ENCODE peak calls at places on chromosomes 4 and X, in seven cellular contexts. X is lung; C is lower lobe of right lung; N is kidney; I is endothelial cell of umbilical vein; O is esophagus squamous epithelium; D is effector memory CD4-positive, alpha-beta T cell. R is an unnamed sample.

GRCh38 chr4:68673143-68673542 is 2.7 kb upstream of the UGT2B15 start:
- DNase-seq in X (no peak), C (no peak), N (no peak), I (no peak), O (no peak), D (no peak), R (no peak)

GRCh38 chr4:1793940-1794808 is 1.1 kb downstream of the FGFR3 start:
- DNase-seq in X (no peak), C (no peak), N (no peak), I (peak), O (no peak), D (no peak), R (no peak)

GRCh38 chr4:174406416-174406815 is 115.9 kb downstream of the HPGD start:
- DNase-seq in X (no peak), C (no peak), N (no peak), I (no peak), O (no peak), D (no peak), R (peak)

GRCh38 chr4:181874582-181874981 is 368.6 kb upstream of the TENM3 start:
- DNase-seq in X (no peak), C (no peak), N (no peak), I (no peak), O (no peak), D (no peak), R (no peak)

GRCh38 chr4:150973626-150974250 is 41.3 kb downstream of the LRBA start:
- DNase-seq in X (no peak), C (no peak), N (no peak), I (no peak), O (no peak), D (no peak), R (no peak)

GRCh38 chr4:47668810-47669408 is 169.0 kb downstream of the CORIN start:
- DNase-seq in X (no peak), C (no peak), N (no peak), I (peak), O (no peak), D (no peak), R (no peak)

GRCh38 chrX:103629295-103630170 is 758 bp downstream of the TCEAL1 start:
- DNase-seq in X (peak), C (peak), N (peak), I (peak), O (no peak), D (no peak), R (peak)

GRCh38 chrX:11770320-11770719 is 12.3 kb downstream of the MSL3 start:
- DNase-seq in X (no peak), C (peak), N (no peak), I (peak), O (no peak), D (peak), R (peak)

GRCh38 chrX:79259073-79259689 is 108.0 kb downstream of the ITM2A start:
- DNase-seq in X (no peak), C (no peak), N (no peak), I (no peak), O (no peak), D (peak), R (no peak)

GRCh38 chrX:6738518-6739470 is 203.9 kb upstream of the VCX3A start:
- DNase-seq in X (no peak), C (no peak), N (no peak), I (no peak), O (no peak), D (no peak), R (no peak)

GRCh38 chrX:133847595-133847994 is 137.8 kb downstream of the GPC3 start:
- DNase-seq in X (no peak), C (no peak), N (no peak), I (no peak), O (no peak), D (no peak), R (no peak)

GRCh38 chrX:70979136-70979762 is 48.4 kb upstream of the SLC7A3 start:
- DNase-seq in X (no peak), C (no peak), N (no peak), I (peak), O (no peak), D (no peak), R (no peak)

GRCh38 chr4:13328591-13328990 is 155.5 kb downstream of the RAB28 start:
- DNase-seq in X (no peak), C (no peak), N (no peak), I (no peak), O (no peak), D (no peak), R (no peak)

GRCh38 chr4:25466966-25467697 is 90.1 kb downstream of the ANAPC4 start:
- DNase-seq in X (no peak), C (no peak), N (no peak), I (peak), O (no peak), D (no peak), R (no peak)

GRCh38 chr4:121662225-121662624 is 34.6 kb downstream of the ANXA5 start:
- DNase-seq in X (no peak), C (no peak), N (no peak), I (no peak), O (no peak), D (no peak), R (no peak)

GRCh38 chr4:52263612-52264011 is 212.5 kb downstream of the SPATA18 start:
- DNase-seq in X (no peak), C (no peak), N (no peak), I (no peak), O (no peak), D (no peak), R (no peak)

GRCh38 chrX:123833387-123833786 is 26.5 kb upstream of the XIAP start:
- DNase-seq in X (peak), C (no peak), N (no peak), I (peak), O (no peak), D (peak), R (peak)

GRCh38 chr4:151304755-151305154 is 20.6 kb downstream of the SH3D19 start:
- DNase-seq in X (no peak), C (no peak), N (no peak), I (peak), O (no peak), D (no peak), R (no peak)

GRCh38 chrX:70386240-70386639 is 36.9 kb upstream of the GDPD2 start:
- DNase-seq in X (no peak), C (no peak), N (no peak), I (no peak), O (no peak), D (no peak), R (no peak)

GRCh38 chrX:72305286-72306084 is at the start of gene CITED1:
- DNase-seq in X (no peak), C (peak), N (peak), I (no peak), O (no peak), D (peak), R (peak)

GRCh38 chrX:129516402-129516801 is 6.9 kb downstream of the SMARCA1 start:
- DNase-seq in X (no peak), C (no peak), N (no peak), I (no peak), O (no peak), D (no peak), R (no peak)

GRCh38 chrX:106220177-106220576 is 52.1 kb downstream of the PWWP3B start:
- DNase-seq in X (no peak), C (no peak), N (no peak), I (no peak), O (no peak), D (no peak), R (no peak)

GRCh38 chrX:22603060-22603459 is 330.3 kb downstream of the CBLL2 start:
- DNase-seq in X (no peak), C (no peak), N (no peak), I (no peak), O (no peak), D (no peak), R (no peak)

GRCh38 chrX:82218361-82218760 is 1016.5 kb downstream of the SH3BGRL start:
- DNase-seq in X (no peak), C (no peak), N (no peak), I (no peak), O (no peak), D (no peak), R (no peak)

GRCh38 chr4:113851816-113852215 is 90.3 kb upstream of the CAMK2D start:
- DNase-seq in X (no peak), C (no peak), N (no peak), I (no peak), O (no peak), D (no peak), R (no peak)

GRCh38 chr4:5710962-5711478 is at the start of gene EVC:
- DNase-seq in X (peak), C (peak), N (peak), I (peak), O (no peak), D (no peak), R (peak)

GRCh38 chr4:5707366-5708133 is 809 bp downstream of the EVC2 start:
- DNase-seq in X (no peak), C (no peak), N (no peak), I (peak), O (no peak), D (no peak), R (no peak)

GRCh38 chr4:5708171-5708828 is at the start of gene EVC2:
- DNase-seq in X (peak), C (peak), N (peak), I (peak), O (no peak), D (peak), R (peak)

GRCh38 chr4:5710065-5710961 is 688 bp upstream of the EVC start:
- DNase-seq in X (no peak), C (no peak), N (no peak), I (peak), O (no peak), D (no peak), R (no peak)

DNA sequence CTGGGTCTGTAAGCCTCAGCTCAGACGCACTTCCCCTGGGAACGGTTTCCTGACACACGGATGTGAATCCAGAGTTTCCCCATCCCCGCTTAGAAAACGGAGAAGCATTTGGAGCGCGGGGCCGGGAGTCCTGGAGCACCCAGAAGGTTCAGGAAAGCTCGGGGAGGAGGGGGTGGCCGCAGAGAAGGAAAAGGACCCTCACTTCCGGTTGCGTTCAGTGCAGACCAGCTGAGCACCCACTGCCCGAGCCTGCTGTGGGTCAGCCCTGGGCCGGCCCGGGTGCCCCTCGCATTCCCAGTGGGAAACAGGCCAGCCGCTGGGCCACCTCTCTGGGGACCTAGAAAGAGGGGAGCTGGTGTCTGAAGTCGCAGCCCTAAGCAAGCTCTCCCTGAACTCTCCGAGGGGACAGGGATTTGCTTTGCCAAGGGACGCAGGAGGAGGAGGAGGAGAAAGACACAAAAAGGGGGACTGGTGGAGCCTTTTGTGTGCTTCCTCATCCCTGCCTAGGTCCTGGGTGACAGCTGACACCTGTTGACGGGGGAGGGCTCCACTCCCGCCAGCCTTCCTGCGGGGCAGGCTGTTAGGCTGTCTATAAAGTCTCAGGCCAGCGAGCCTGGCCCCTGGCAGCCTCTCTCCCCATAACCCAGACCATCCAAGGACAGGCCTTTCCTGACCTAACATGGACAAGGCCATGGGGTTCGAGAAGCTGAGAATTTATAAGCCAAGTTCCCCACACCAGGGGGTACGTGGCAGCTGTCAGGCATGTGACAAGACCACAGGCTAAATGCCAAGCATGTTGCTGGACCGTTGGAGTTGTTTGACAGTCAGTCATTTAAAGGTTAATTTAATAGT is 696 bp upstream of the EVC2 start:
- DNase-seq in X (no peak), C (no peak), N (no peak), I (no peak), O (no peak), D (no peak), R (no peak)
- H3K4me3 ChIP-seq in X (peak), C (peak), N (peak), I (peak), O (peak), D (no peak), R (peak)

GRCh38 chr4:180814875-180815417 is 1428.3 kb upstream of the TENM3 start:
- DNase-seq in X (no peak), C (no peak), N (no peak), I (no peak), O (no peak), D (no peak), R (no peak)

GRCh38 chr4:180808862-180809261 is 1434.3 kb upstream of the TENM3 start:
- DNase-seq in X (no peak), C (no peak), N (no peak), I (no peak), O (no peak), D (no peak), R (no peak)

GRCh38 chr4:180809439-180809838 is 1433.8 kb upstream of the TENM3 start:
- DNase-seq in X (no peak), C (no peak), N (no peak), I (no peak), O (no peak), D (no peak), R (no peak)

GRCh38 chr4:180811556-180811955 is 1431.6 kb upstream of the TENM3 start:
- DNase-seq in X (no peak), C (no peak), N (no peak), I (no peak), O (no peak), D (no peak), R (no peak)

GRCh38 chr4:180810581-180810980 is 1432.6 kb upstream of the TENM3 start:
- DNase-seq in X (no peak), C (no peak), N (no peak), I (no peak), O (no peak), D (no peak), R (peak)
- H3K27ac ChIP-seq in X (no peak), C (no peak), N (no peak), I (no peak), O (no peak), D (no peak), R (no peak)

DNA sequence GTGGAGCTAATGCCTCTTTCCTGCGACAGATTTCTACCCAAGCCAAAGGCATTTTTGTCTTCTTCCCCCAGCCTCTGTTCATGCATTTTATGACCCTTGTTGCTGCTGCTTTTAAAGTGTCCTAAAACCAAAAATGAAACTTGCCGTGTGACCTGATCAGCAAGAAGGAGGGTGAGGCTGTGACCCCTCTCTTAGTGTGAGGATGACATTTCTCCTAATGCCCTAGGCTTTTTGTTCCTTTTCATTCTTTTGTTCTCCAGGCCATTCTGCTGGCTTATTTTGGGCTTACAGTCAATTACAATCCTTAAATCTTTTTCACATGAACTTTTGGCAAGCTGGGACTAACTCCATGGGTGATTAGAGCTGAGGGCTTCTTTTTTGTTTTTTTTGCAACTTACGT is 34.4 kb downstream of the PTTG2 start:
- DNase-seq in X (no peak), C (no peak), N (no peak), I (no peak), O (no peak), D (no peak), R (no peak)
- H3K4me3 ChIP-seq in X (no peak), C (no peak), N (no peak), I (no peak), O (no peak), D (no peak), R (no peak)

GRCh38 chr4:118917582-118917981 is 28.9 kb downstream of the SYNPO2 start:
- DNase-seq in X (no peak), C (no peak), N (no peak), I (no peak), O (no peak), D (no peak), R (no peak)
- H3K27ac ChIP-seq in X (peak), C (no peak), N (no peak), I (peak), O (peak), D (no peak), R (no peak)

DNA sequence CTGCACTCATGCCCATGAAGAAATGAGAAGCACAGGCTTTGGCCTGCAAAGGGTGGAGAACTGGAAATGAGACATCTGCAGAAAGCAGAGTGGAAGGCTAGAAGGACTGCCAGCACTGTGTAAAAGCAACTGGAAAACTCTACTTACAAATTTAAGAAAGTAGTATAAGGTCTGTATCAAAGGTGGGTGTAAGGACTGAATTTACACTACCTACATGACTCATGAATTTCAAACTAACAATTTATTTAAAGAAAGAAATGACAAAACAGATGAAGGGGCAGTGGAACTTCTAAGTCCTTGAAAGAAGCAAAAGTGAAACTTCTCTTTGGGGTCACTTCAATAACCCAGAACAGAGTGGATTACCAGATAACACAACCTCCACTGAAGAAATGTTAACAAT is 71.2 kb downstream of the SLC10A7 start:
- DNase-seq in X (no peak), C (no peak), N (no peak), I (no peak), O (no peak), D (no peak), R (no peak)
- H3K4me3 ChIP-seq in X (no peak), C (no peak), N (no peak), I (no peak), O (no peak), D (no peak), R (no peak)

DNA sequence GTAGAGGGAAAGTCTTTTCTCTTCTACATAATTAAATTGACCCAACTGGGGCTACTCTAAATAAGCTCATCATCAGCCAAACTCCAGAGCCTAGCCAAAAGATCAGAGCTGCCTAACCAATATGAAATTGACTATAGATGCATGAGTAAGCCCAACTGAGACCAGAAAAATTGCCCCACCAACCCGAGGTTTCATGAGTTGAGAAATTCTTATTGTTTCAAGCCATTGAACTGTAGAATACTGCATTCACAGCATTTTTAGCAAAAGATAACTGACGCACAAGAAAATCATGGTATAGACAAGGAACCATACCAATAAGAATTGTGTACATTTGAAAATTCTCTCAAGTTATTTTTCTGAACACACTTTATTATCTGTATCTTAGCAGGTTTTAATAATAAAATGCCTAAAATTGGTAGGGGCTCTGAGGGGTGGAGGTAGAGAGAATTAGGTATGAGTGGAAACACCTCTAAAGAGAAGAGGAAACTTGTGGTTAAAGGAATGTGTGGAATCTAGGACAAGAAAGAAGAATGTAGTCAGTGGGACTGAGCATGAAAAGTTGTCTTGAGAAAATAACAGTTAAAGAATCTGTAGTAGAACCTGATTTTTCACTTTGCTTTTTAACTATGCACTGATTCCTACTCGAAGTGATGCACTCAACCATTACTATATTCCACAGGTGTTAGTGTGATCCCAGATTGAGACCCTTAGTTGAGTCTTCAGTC is 200.9 kb upstream of the PPP1R2C start:
- DNase-seq in X (no peak), C (no peak), N (no peak), I (no peak), O (no peak), D (no peak), R (no peak)
- H3K27ac ChIP-seq in X (no peak), C (no peak), N (no peak), I (no peak), O (no peak), D (no peak), R (no peak)

GRCh38 chrX:45851434-45851991 is 650.8 kb upstream of the DIPK2B start:
- DNase-seq in X (no peak), C (peak), N (no peak), I (peak), O (no peak), D (peak), R (peak)
- H3K4me3 ChIP-seq in X (peak), C (peak), N (no peak), I (peak), O (peak), D (peak), R (peak)

DNA sequence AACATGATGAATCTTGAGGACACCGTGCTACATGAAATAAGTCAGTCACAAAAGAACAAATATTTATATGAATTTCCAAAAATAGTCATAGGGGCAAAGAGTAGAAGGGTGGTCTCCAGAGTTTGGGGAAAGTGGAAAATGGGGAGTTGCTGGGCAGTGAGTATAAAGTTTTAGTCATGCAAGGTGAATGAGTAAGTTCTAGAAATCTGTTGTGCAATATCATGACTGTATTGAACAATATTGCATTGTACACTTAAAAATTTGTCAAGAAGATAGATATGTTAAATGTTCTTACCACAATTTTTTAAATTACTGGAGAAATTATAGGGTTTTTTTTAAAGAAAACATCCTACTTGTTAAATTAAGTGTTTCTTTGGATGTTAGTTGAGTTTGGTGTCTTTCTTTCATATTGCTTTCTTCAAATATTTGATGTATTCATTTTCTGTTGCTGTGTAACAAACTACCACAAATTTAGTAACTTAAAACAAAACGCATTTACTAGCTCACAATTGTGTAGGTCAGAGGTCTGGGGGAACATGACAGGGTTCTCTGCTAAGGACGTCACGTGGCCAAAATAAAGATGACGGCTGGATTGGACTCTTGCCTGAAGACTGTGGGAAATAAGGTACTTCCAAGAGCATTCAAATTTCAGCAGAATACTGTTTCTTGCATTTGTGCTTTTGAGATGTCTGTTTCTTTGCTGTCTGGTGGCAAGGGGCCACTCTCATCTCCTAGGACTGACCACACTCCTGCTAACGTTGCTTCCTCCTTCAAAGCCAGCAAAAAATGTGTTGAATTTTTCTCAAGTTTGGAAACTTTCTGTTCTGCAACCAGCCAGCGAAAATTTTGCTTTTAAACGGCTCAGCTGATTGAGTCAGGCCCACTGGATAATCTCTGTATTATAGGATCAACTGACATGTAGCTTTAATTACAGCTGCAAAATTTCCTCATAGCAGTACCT is 76.7 kb downstream of the CPEB2 start:
- DNase-seq in X (no peak), C (no peak), N (no peak), I (no peak), O (no peak), D (no peak), R (no peak)
- H3K27ac ChIP-seq in X (no peak), C (no peak), N (no peak), I (no peak), O (peak), D (no peak), R (no peak)

R was measured in testis.